ENCODE peak calls at places on chromosomes 2 and 18, in five cellular contexts. One of them, this sample, is unnamed.
A peak's percentile ranks its signal among the peaks of the same experiment; 100 is the strongest.

GRCh38 chr2:119338282-119338681 is 28.4 kb downstream of the C2orf76 start:
- DNase-seq in right cardiac atrium: no peak
- DNase-seq in RPMI7951: no peak
- DNase-seq in activated T-cell treated with anti-CD3 and anti-CD28 coated beads for 1 hour: no peak
- DNase-seq in AG08396: no peak
- DNase-seq in this sample: no peak

GRCh38 chr2:45808294-45808693 is 156.8 kb downstream of the PRKCE start:
- DNase-seq in RPMI7951: no peak
- DNase-seq in AG08396: no peak
- DNase-seq in right cardiac atrium: no peak
- DNase-seq in activated T-cell treated with anti-CD3 and anti-CD28 coated beads for 1 hour: no peak
- DNase-seq in this sample: no peak

GRCh38 chr18:56789004-56789888 is 138.1 kb downstream of the WDR7 start:
- DNase-seq in RPMI7951: peak; percentile 3
- DNase-seq in activated T-cell treated with anti-CD3 and anti-CD28 coated beads for 1 hour: no peak
- DNase-seq in right cardiac atrium: peak; percentile 43
- DNase-seq in AG08396: peak; percentile 3
- DNase-seq in this sample: peak; percentile 26

GRCh38 chr2:184779777-184780176 is 181.4 kb downstream of the ZNF804A start:
- DNase-seq in AG08396: no peak
- DNase-seq in right cardiac atrium: no peak
- DNase-seq in RPMI7951: no peak
- DNase-seq in activated T-cell treated with anti-CD3 and anti-CD28 coated beads for 1 hour: no peak
- DNase-seq in this sample: no peak

GRCh38 chr2:197254776-197255521 is 55.6 kb downstream of the ANKRD44 start:
- DNase-seq in AG08396: no peak
- DNase-seq in RPMI7951: peak; percentile 15
- DNase-seq in activated T-cell treated with anti-CD3 and anti-CD28 coated beads for 1 hour: no peak
- DNase-seq in right cardiac atrium: no peak
- DNase-seq in this sample: no peak

GRCh38 chr2:19288291-19288690 is 70.1 kb downstream of the OSR1 start:
- DNase-seq in activated T-cell treated with anti-CD3 and anti-CD28 coated beads for 1 hour: no peak
- DNase-seq in AG08396: no peak
- DNase-seq in RPMI7951: no peak
- DNase-seq in right cardiac atrium: no peak
- DNase-seq in this sample: no peak

GRCh38 chr2:181947273-181947672 is 38.4 kb upstream of the PPP1R1C start:
- DNase-seq in AG08396: no peak
- DNase-seq in right cardiac atrium: no peak
- DNase-seq in activated T-cell treated with anti-CD3 and anti-CD28 coated beads for 1 hour: no peak
- DNase-seq in RPMI7951: no peak
- DNase-seq in this sample: no peak

GRCh38 chr2:72145658-72146329 is 1.9 kb downstream of the CYP26B1 start:
- DNase-seq in RPMI7951: no peak
- DNase-seq in activated T-cell treated with anti-CD3 and anti-CD28 coated beads for 1 hour: no peak
- DNase-seq in right cardiac atrium: no peak
- DNase-seq in AG08396: no peak
- DNase-seq in this sample: no peak

GRCh38 chr2:187658952-187659525 is 104.8 kb upstream of the TFPI start:
- DNase-seq in right cardiac atrium: no peak
- DNase-seq in AG08396: peak; percentile 16
- DNase-seq in activated T-cell treated with anti-CD3 and anti-CD28 coated beads for 1 hour: no peak
- DNase-seq in RPMI7951: peak; percentile 2
- DNase-seq in this sample: peak; percentile 33

This sample was measured in astrocyte of the spinal cord.